ENCODE peak calls at places on chromosome 5, in eight cellular contexts. One of them, this sample, is unnamed.

GRCh38 chr5:96902876-96903275 is 26.6 kb downstream of the ERAP2 start:
- DNase-seq in esophagus muscularis mucosa: no peak
- DNase-seq in sigmoid colon: no peak
- DNase-seq in stomach: no peak
- DNase-seq in A549: no peak
- DNase-seq in SK-N-SH: no peak
- DNase-seq in upper lobe of left lung: no peak
- DNase-seq in ovary: no peak
- DNase-seq in this sample: no peak

GRCh38 chr5:172646716-172647285 is 5.7 kb downstream of the NEURL1B start:
- DNase-seq in SK-N-SH: no peak
- DNase-seq in esophagus muscularis mucosa: no peak
- DNase-seq in upper lobe of left lung: no peak
- DNase-seq in A549: peak
- DNase-seq in stomach: no peak
- DNase-seq in ovary: peak
- DNase-seq in sigmoid colon: peak
- DNase-seq in this sample: no peak

GRCh38 chr5:132376694-132377641 is 7.5 kb downstream of the SLC22A5 start:
- DNase-seq in SK-N-SH: no peak
- DNase-seq in A549: no peak
- DNase-seq in upper lobe of left lung: peak
- DNase-seq in esophagus muscularis mucosa: no peak
- DNase-seq in ovary: no peak
- DNase-seq in stomach: no peak
- DNase-seq in sigmoid colon: no peak
- DNase-seq in this sample: no peak

GRCh38 chr5:139435676-139436075 is 3.6 kb downstream of the DNAJC18 start:
- DNase-seq in sigmoid colon: no peak
- DNase-seq in SK-N-SH: no peak
- DNase-seq in esophagus muscularis mucosa: no peak
- DNase-seq in ovary: no peak
- DNase-seq in upper lobe of left lung: no peak
- DNase-seq in stomach: no peak
- DNase-seq in A549: no peak
- DNase-seq in this sample: no peak

GRCh38 chr5:44885903-44886302 is 77.2 kb downstream of the MRPS30 start:
- DNase-seq in ovary: no peak
- DNase-seq in upper lobe of left lung: no peak
- DNase-seq in stomach: no peak
- DNase-seq in sigmoid colon: no peak
- DNase-seq in esophagus muscularis mucosa: no peak
- DNase-seq in A549: no peak
- DNase-seq in SK-N-SH: no peak
- DNase-seq in this sample: no peak

GRCh38 chr5:139655727-139656271 is 7.7 kb downstream of the CXXC5 start:
- DNase-seq in sigmoid colon: no peak
- DNase-seq in SK-N-SH: peak
- DNase-seq in A549: no peak
- DNase-seq in esophagus muscularis mucosa: no peak
- DNase-seq in ovary: peak
- DNase-seq in stomach: peak
- DNase-seq in upper lobe of left lung: peak
- DNase-seq in this sample: no peak

GRCh38 chr5:106121972-106122605 is 1548.6 kb downstream of the EFNA5 start:
- DNase-seq in ovary: no peak
- DNase-seq in stomach: peak
- DNase-seq in SK-N-SH: peak
- DNase-seq in esophagus muscularis mucosa: no peak
- DNase-seq in upper lobe of left lung: peak
- DNase-seq in sigmoid colon: no peak
- DNase-seq in A549: peak
- DNase-seq in this sample: no peak

GRCh38 chr5:133113331-133114061 is 61.7 kb downstream of the HSPA4 start:
- DNase-seq in A549: no peak
- DNase-seq in sigmoid colon: no peak
- DNase-seq in esophagus muscularis mucosa: no peak
- DNase-seq in ovary: no peak
- DNase-seq in stomach: no peak
- DNase-seq in SK-N-SH: no peak
- DNase-seq in upper lobe of left lung: no peak
- DNase-seq in this sample: no peak

GRCh38 chr5:113331201-113331551 is 103.6 kb downstream of the TSSK1B start:
- DNase-seq in stomach: no peak
- DNase-seq in sigmoid colon: no peak
- DNase-seq in esophagus muscularis mucosa: no peak
- DNase-seq in upper lobe of left lung: no peak
- DNase-seq in SK-N-SH: no peak
- DNase-seq in A549: no peak
- DNase-seq in ovary: no peak
- DNase-seq in this sample: no peak

GRCh38 chr5:145978171-145978570 is 41.8 kb downstream of the SH3RF2 start:
- DNase-seq in ovary: no peak
- DNase-seq in stomach: no peak
- DNase-seq in A549: no peak
- DNase-seq in upper lobe of left lung: no peak
- DNase-seq in esophagus muscularis mucosa: no peak
- DNase-seq in SK-N-SH: no peak
- DNase-seq in sigmoid colon: no peak
- DNase-seq in this sample: no peak

GRCh38 chr5:173802670-173803165 is 85.4 kb upstream of the CPEB4 start:
- DNase-seq in sigmoid colon: peak
- DNase-seq in SK-N-SH: no peak
- DNase-seq in esophagus muscularis mucosa: no peak
- DNase-seq in ovary: no peak
- DNase-seq in stomach: peak
- DNase-seq in A549: peak
- DNase-seq in upper lobe of left lung: no peak
- DNase-seq in this sample: no peak

GRCh38 chr5:120465281-120465961 is 1.3 kb downstream of the PRR16 start:
- DNase-seq in SK-N-SH: peak
- DNase-seq in sigmoid colon: peak
- DNase-seq in ovary: peak
- DNase-seq in stomach: no peak
- DNase-seq in A549: no peak
- DNase-seq in esophagus muscularis mucosa: no peak
- DNase-seq in upper lobe of left lung: peak
- DNase-seq in this sample: no peak

GRCh38 chr5:107781451-107781850 is 110.7 kb upstream of the EFNA5 start:
- DNase-seq in A549: no peak
- DNase-seq in sigmoid colon: no peak
- DNase-seq in stomach: no peak
- DNase-seq in ovary: no peak
- DNase-seq in SK-N-SH: no peak
- DNase-seq in upper lobe of left lung: no peak
- DNase-seq in esophagus muscularis mucosa: no peak
- DNase-seq in this sample: no peak

GRCh38 chr5:10451137-10451824 is 9.6 kb downstream of the ROPN1L start:
- DNase-seq in ovary: no peak
- DNase-seq in upper lobe of left lung: no peak
- DNase-seq in esophagus muscularis mucosa: no peak
- DNase-seq in SK-N-SH: no peak
- DNase-seq in sigmoid colon: no peak
- DNase-seq in stomach: no peak
- DNase-seq in A549: no peak
- DNase-seq in this sample: no peak

GRCh38 chr5:146052780-146053179 is 52.6 kb downstream of the PLAC8L1 start:
- DNase-seq in stomach: no peak
- DNase-seq in sigmoid colon: no peak
- DNase-seq in A549: no peak
- DNase-seq in SK-N-SH: no peak
- DNase-seq in upper lobe of left lung: no peak
- DNase-seq in esophagus muscularis mucosa: no peak
- DNase-seq in ovary: no peak
- DNase-seq in this sample: no peak

GRCh38 chr5:65017636-65018035 is 248.9 kb downstream of the CWC27 start:
- DNase-seq in ovary: no peak
- DNase-seq in upper lobe of left lung: no peak
- DNase-seq in esophagus muscularis mucosa: no peak
- DNase-seq in stomach: no peak
- DNase-seq in sigmoid colon: no peak
- DNase-seq in SK-N-SH: no peak
- DNase-seq in A549: no peak
- DNase-seq in this sample: no peak

GRCh38 chr5:10734050-10734709 is 26.9 kb downstream of the DAP start:
- DNase-seq in A549: no peak
- DNase-seq in ovary: no peak
- DNase-seq in SK-N-SH: no peak
- DNase-seq in stomach: no peak
- DNase-seq in esophagus muscularis mucosa: no peak
- DNase-seq in sigmoid colon: no peak
- DNase-seq in upper lobe of left lung: no peak
- DNase-seq in this sample: no peak

GRCh38 chr5:171997011-171997410 is 9.4 kb downstream of the FBXW11 start:
- DNase-seq in stomach: no peak
- DNase-seq in ovary: no peak
- DNase-seq in sigmoid colon: no peak
- DNase-seq in esophagus muscularis mucosa: no peak
- DNase-seq in A549: no peak
- DNase-seq in SK-N-SH: no peak
- DNase-seq in upper lobe of left lung: no peak
- DNase-seq in this sample: no peak

GRCh38 chr5:175895701-175896102 is 24.3 kb downstream of the CPLX2 start:
- DNase-seq in esophagus muscularis mucosa: no peak
- DNase-seq in ovary: no peak
- DNase-seq in sigmoid colon: no peak
- DNase-seq in stomach: no peak
- DNase-seq in upper lobe of left lung: no peak
- DNase-seq in A549: no peak
- DNase-seq in SK-N-SH: no peak
- DNase-seq in this sample: no peak

DNA sequence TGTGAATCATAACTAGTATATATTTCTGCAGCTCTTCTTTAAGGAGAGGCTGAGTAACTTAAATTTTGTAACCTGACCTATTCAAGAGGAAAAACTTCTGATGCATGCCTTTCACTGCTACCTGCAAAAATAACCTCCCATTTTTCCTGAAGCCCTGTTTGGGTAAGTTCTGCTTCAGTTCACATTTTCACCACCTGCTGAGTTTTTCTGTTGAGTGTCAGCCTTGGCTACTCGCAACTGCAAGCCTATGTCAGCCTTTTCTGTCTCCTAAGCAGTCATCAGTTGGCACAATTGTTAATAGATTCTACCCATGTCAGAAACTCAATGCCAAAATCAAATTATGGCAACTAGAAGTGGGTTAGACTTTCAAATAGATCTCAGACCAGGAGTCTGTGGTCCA is 8.2 kb upstream of the TNFAIP8 start:
- DNase-seq in A549: no peak
- DNase-seq in esophagus muscularis mucosa: no peak
- DNase-seq in sigmoid colon: no peak
- DNase-seq in ovary: no peak
- DNase-seq in stomach: no peak
- DNase-seq in upper lobe of left lung: no peak
- DNase-seq in SK-N-SH: no peak
- DNase-seq in this sample: no peak
- TF ChIP-seq EP300 in A549: no peak
- TF ChIP-seq EP300 in esophagus muscularis mucosa: no peak
- TF ChIP-seq EP300 in sigmoid colon: no peak
- TF ChIP-seq EP300 in ovary: no peak
- TF ChIP-seq EP300 in stomach: no peak
- TF ChIP-seq EP300 in upper lobe of left lung: no peak
- TF ChIP-seq EP300 in SK-N-SH: no peak
- TF ChIP-seq EP300 in this sample: no peak

DNA sequence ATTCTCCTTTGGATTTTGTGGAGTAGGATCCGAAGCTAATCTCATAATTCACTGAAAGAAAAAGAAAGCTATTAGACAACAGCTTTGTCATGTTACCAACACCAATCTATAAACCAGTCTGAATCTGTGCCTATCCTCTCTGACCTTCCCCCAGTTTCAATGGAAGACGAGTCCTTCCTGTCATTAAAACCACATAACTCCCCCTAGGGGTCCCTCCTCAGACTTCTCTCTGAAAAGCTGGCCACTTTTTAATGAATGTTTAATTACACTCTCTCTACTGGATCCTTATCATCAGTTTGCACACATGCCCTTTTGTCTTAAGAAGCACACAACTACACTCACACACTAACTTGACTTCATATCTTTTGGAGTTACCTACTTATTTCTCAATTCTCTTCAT is 98.0 kb upstream of the TSLP start:
- DNase-seq in esophagus muscularis mucosa: no peak
- DNase-seq in SK-N-SH: no peak
- DNase-seq in upper lobe of left lung: no peak
- DNase-seq in stomach: no peak
- DNase-seq in A549: no peak
- DNase-seq in sigmoid colon: no peak
- DNase-seq in ovary: no peak
- DNase-seq in this sample: no peak
- TF ChIP-seq CTCF in esophagus muscularis mucosa: no peak
- TF ChIP-seq CTCF in SK-N-SH: no peak
- TF ChIP-seq CTCF in upper lobe of left lung: no peak
- TF ChIP-seq CTCF in stomach: no peak
- TF ChIP-seq CTCF in A549: no peak
- TF ChIP-seq CTCF in sigmoid colon: no peak
- TF ChIP-seq CTCF in ovary: no peak
- TF ChIP-seq CTCF in this sample: no peak

DNA sequence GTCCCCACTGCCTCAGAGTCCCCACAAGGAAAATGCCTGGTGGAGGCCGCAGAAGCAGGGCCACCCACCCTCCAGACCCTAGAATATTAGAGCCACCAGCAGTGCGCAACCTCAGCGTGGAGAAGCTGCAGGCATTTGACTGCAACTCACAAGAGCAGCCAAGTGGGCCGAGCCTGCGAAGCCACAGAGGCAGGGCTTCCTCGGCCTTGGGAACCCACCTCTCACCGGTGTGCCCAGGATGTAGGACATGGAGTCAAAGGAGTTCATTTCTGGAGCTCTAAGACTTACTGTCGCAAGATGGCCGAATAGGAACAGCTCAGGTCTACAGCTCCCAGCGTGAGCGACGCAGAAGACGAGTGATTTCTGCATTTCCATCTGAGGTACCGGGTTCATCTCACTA is 397.9 kb upstream of the PIK3R1 start:
- DNase-seq in A549: no peak
- DNase-seq in upper lobe of left lung: peak
- DNase-seq in stomach: no peak
- DNase-seq in ovary: no peak
- DNase-seq in SK-N-SH: no peak
- DNase-seq in sigmoid colon: no peak
- DNase-seq in esophagus muscularis mucosa: no peak
- DNase-seq in this sample: no peak
- H3K4me3 ChIP-seq in A549: no peak
- H3K4me3 ChIP-seq in upper lobe of left lung: no peak
- H3K4me3 ChIP-seq in stomach: no peak
- H3K4me3 ChIP-seq in ovary: no peak
- H3K4me3 ChIP-seq in SK-N-SH: no peak
- H3K4me3 ChIP-seq in sigmoid colon: no peak
- H3K4me3 ChIP-seq in esophagus muscularis mucosa: no peak
- H3K4me3 ChIP-seq in this sample: no peak

GRCh38 chr5:151811593-151812321 is 40.0 kb downstream of the G3BP1 start:
- DNase-seq in upper lobe of left lung: no peak
- DNase-seq in A549: no peak
- DNase-seq in sigmoid colon: peak
- DNase-seq in stomach: no peak
- DNase-seq in ovary: no peak
- DNase-seq in SK-N-SH: no peak
- DNase-seq in esophagus muscularis mucosa: no peak
- DNase-seq in this sample: no peak
- TF ChIP-seq EP300 in upper lobe of left lung: no peak
- TF ChIP-seq EP300 in A549: no peak
- TF ChIP-seq EP300 in sigmoid colon: no peak
- TF ChIP-seq EP300 in stomach: no peak
- TF ChIP-seq EP300 in ovary: no peak
- TF ChIP-seq EP300 in SK-N-SH: no peak
- TF ChIP-seq EP300 in esophagus muscularis mucosa: no peak
- TF ChIP-seq EP300 in this sample: no peak

GRCh38 chr5:13985736-13986418 is 41.4 kb upstream of the DNAH5 start:
- DNase-seq in sigmoid colon: no peak
- DNase-seq in ovary: no peak
- DNase-seq in A549: peak
- DNase-seq in upper lobe of left lung: no peak
- DNase-seq in esophagus muscularis mucosa: no peak
- DNase-seq in stomach: no peak
- DNase-seq in SK-N-SH: no peak
- DNase-seq in this sample: no peak
- TF ChIP-seq CTCF in sigmoid colon: no peak
- TF ChIP-seq CTCF in ovary: no peak
- TF ChIP-seq CTCF in A549: no peak
- TF ChIP-seq CTCF in upper lobe of left lung: no peak
- TF ChIP-seq CTCF in esophagus muscularis mucosa: no peak
- TF ChIP-seq CTCF in stomach: no peak
- TF ChIP-seq CTCF in SK-N-SH: no peak
- TF ChIP-seq CTCF in this sample: no peak

This sample was measured in tibial nerve.